ENCODE peak calls at places on chromosomes 12 and 14, in seven cellular contexts. Z, J, K, N, T, P and R are unnamed samples.
A peak's percentile ranks its signal among the peaks of the same experiment; 100 is the strongest.

GRCh38 chr14:92652413-92653151 is 95.8 kb downstream of the LGMN start:
- DNase-seq in Z (no peak), J (peak; percentile 31), K (no peak), N (no peak), T (no peak), P (no peak), R (no peak)

GRCh38 chr12:79415754-79416435 is 274.9 kb downstream of the PAWR start:
- DNase-seq in Z (peak; percentile 32), J (no peak), K (no peak), N (peak; percentile 52), T (no peak), P (no peak), R (no peak)

GRCh38 chr14:31827325-31827724 is 249.8 kb upstream of the ARHGAP5 start:
- DNase-seq in Z (no peak), J (no peak), K (no peak), N (no peak), T (no peak), P (no peak), R (no peak)

GRCh38 chr14:37246427-37246829 is 48.7 kb downstream of the MIPOL1 start:
- DNase-seq in Z (no peak), J (no peak), K (no peak), N (no peak), T (peak; percentile 65), P (no peak), R (no peak)

GRCh38 chr14:22412936-22413411 is 176.1 kb downstream of the DAD1 start:
- DNase-seq in Z (no peak), J (no peak), K (no peak), N (no peak), T (peak; percentile 70), P (no peak), R (no peak)

GRCh38 chr12:108575199-108575912 is 13.0 kb downstream of the ISCU start:
- DNase-seq in Z (peak; percentile 1), J (no peak), K (no peak), N (peak; percentile 13), T (no peak), P (no peak), R (no peak)

GRCh38 chr12:10740182-10740581 is 17.1 kb upstream of the YBX3 start:
- DNase-seq in Z (no peak), J (no peak), K (no peak), N (no peak), T (no peak), P (no peak), R (no peak)

GRCh38 chr12:124464062-124464461 is 103.3 kb downstream of the NCOR2 start:
- DNase-seq in Z (no peak), J (peak; percentile 48), K (no peak), N (no peak), T (no peak), P (no peak), R (no peak)

GRCh38 chr12:69105101-69105613 is 134.2 kb upstream of the CPSF6 start:
- DNase-seq in Z (no peak), J (no peak), K (no peak), N (no peak), T (peak; percentile 32), P (no peak), R (no peak)

GRCh38 chr14:83291716-83292115 is 1758.1 kb upstream of the SEL1L start:
- DNase-seq in Z (no peak), J (no peak), K (no peak), N (no peak), T (no peak), P (no peak), R (no peak)

GRCh38 chr14:28303248-28303647 is 463.3 kb upstream of the FOXG1 start:
- DNase-seq in Z (no peak), J (no peak), K (no peak), N (no peak), T (no peak), P (no peak), R (no peak)

GRCh38 chr12:2586159-2587035 is 208.4 kb upstream of the FKBP4 start:
- DNase-seq in Z (no peak), J (no peak), K (no peak), N (no peak), T (no peak), P (no peak), R (no peak)

GRCh38 chr12:113465808-113466769 is 5.6 kb downstream of the LHX5 start:
- DNase-seq in Z (no peak), J (no peak), K (no peak), N (no peak), T (peak; percentile 67), P (no peak), R (no peak)

GRCh38 chr12:122097641-122098364 is 19.2 kb downstream of the MLXIP start:
- DNase-seq in Z (peak; percentile 85), J (peak; percentile 60), K (no peak), N (peak; percentile 79), T (no peak), P (no peak), R (no peak)

GRCh38 chr12:131102991-131103609 is 149.4 kb downstream of the ADGRD1 start:
- DNase-seq in Z (peak; percentile 57), J (no peak), K (no peak), N (peak; percentile 42), T (peak; percentile 68), P (peak; percentile 3), R (no peak)

DNA sequence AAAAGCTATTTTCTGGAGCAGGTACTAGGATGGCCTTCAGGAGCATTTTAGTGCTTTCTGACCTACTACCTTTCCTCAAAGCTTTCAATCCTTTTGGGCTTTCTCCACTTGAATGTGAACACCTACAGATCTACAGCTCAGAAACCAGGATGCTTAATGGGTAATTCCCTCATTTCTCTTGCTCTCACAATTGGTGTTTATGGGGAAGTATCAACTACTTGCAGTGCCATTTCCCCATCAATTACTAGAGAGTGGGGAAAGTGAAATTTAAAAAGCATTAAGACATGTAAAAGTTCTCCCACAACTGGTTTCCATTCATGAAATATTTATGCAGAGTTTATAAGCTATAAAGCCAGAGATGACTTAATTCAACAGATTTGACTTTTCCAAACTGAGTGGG is 2.1 kb upstream of the YY1 start:
- DNase-seq in Z (no peak), J (no peak), K (no peak), N (no peak), T (no peak), P (no peak), R (no peak)
- H3K27ac ChIP-seq in Z (peak overlapping the region; percentile 100), J (peak overlapping the region; percentile 99), K (no peak overlapping the region), N (peak overlapping the region; percentile 100), T (no peak overlapping the region), P (no peak overlapping the region), R (peak overlapping the region; percentile 14)

GRCh38 chr12:89949457-89950195 is 241.0 kb upstream of the ATP2B1 start:
- DNase-seq in Z (peak; percentile 45), J (no peak), K (no peak), N (peak; percentile 66), T (no peak), P (no peak), R (peak; percentile 29)
- TF ChIP-seq CTCF in Z (peak; percentile 23), J (peak; percentile 24), K (peak; percentile 8), N (peak; percentile 64), T (peak; percentile 5), P (no peak), R (peak; percentile 58)

GRCh38 chr12:30391766-30392366 is 303.8 kb downstream of the IPO8 start:
- DNase-seq in Z (no peak), J (no peak), K (no peak), N (no peak), T (no peak), P (no peak), R (no peak)

GRCh38 chr12:30399859-30400258 is 295.8 kb downstream of the IPO8 start:
- DNase-seq in Z (no peak), J (no peak), K (no peak), N (no peak), T (no peak), P (no peak), R (no peak)

GRCh38 chr12:30395190-30395589 is 300.5 kb downstream of the IPO8 start:
- DNase-seq in Z (no peak), J (no peak), K (no peak), N (no peak), T (no peak), P (no peak), R (no peak)

GRCh38 chr12:30400349-30400748 is 295.3 kb downstream of the IPO8 start:
- DNase-seq in Z (no peak), J (no peak), K (no peak), N (no peak), T (no peak), P (no peak), R (no peak)

DNA sequence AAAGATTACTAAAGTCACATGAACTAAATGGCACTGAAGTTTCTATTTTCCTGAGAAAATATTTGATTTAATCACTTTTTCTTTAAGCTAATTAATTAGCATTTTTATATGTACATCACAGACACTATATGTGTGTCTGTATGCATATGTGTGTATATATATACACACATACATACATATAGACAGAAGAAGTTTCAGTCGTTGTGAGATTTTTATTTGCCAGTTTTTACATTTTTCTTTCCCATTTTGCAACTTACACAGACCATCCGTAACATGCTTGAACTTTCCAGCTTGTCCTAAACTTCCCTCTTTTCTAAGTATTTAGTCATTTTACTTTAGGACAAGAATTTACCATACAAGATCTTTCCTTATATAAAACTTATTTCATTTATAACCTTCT is 299.1 kb downstream of the IPO8 start:
- DNase-seq in Z (no peak), J (no peak), K (no peak), N (no peak), T (no peak), P (no peak), R (no peak)
- H3K9me3 ChIP-seq in Z (no peaks in the 10 kb centered on the region), J (peaks cover 32% of the 10 kb centered on the region), K (no peaks in the 10 kb centered on the region), N (no peaks in the 10 kb centered on the region), T (peaks cover 29% of the 10 kb centered on the region), P (no peaks in the 10 kb centered on the region), R (no peaks in the 10 kb centered on the region)

GRCh38 chr14:99412122-99413061 is 68.3 kb downstream of the SETD3 start:
- DNase-seq in Z (no peak), J (no peak), K (no peak), N (no peak), T (peak; percentile 34), P (no peak), R (no peak)
- H3K27ac ChIP-seq in Z (no peak overlapping the region), J (no peak overlapping the region), K (no peak overlapping the region), N (no peak overlapping the region), T (no peak overlapping the region), P (no peak overlapping the region), R (no peak overlapping the region)

GRCh38 chr12:56601503-56601902 is 28.6 kb downstream of the BAZ2A start:
- DNase-seq in Z (peak; percentile 13), J (no peak), K (no peak), N (no peak), T (no peak), P (no peak), R (peak; percentile 14)
- TF ChIP-seq CTCF in Z (no peak), J (no peak), K (no peak), N (no peak), T (peak; percentile 12), P (no peak), R (no peak)